ENCODE peak calls at places on chromosomes 12 and 14, in five cellular contexts. E, T, S, M and Y are unnamed samples.

GRCh38 chr14:63543826-63544320 is 696 bp upstream of the PPP2R5E start:
- DNase-seq in E (peak; percentile 9), M (no peak), T (no peak), S (no peak), Y (no peak)

GRCh38 chr12:77374687-77375086 is 309.3 kb upstream of the E2F7 start:
- DNase-seq in E (no peak), S (no peak), T (no peak), M (no peak), Y (no peak)

GRCh38 chr12:13097526-13097925 is 5.9 kb downstream of the GSG1 start:
- DNase-seq in M (no peak), T (no peak), E (peak; percentile 49), S (no peak), Y (peak; percentile 36)

GRCh38 chr12:99450231-99450630 is 197.3 kb upstream of the GARIN6 start:
- DNase-seq in S (no peak), M (no peak), E (no peak), T (no peak), Y (peak; percentile 5)

GRCh38 chr12:65695077-65695865 is 129.0 kb upstream of the HMGA2 start:
- DNase-seq in S (no peak), T (peak; percentile 98), M (no peak), E (peak; percentile 99), Y (peak; percentile 98)

GRCh38 chr12:89969098-89969497 is 260.5 kb upstream of the ATP2B1 start:
- DNase-seq in S (no peak), T (no peak), M (no peak), E (no peak), Y (no peak)

GRCh38 chr12:9925746-9926393 is 6.3 kb downstream of the CLEC2A start:
- DNase-seq in E (peak; percentile 68), S (no peak), T (peak; percentile 69), M (no peak), Y (peak; percentile 62)

GRCh38 chr14:81386379-81386778 is 13.7 kb downstream of the STON2 start:
- DNase-seq in M (no peak), S (no peak), T (no peak), E (no peak), Y (no peak)

GRCh38 chr14:35285168-35285990 is 6.8 kb upstream of the PSMA6 start:
- DNase-seq in S (no peak), T (no peak), M (no peak), E (peak; percentile 39), Y (peak; percentile 77)

GRCh38 chr14:26216797-26217196 is 381.0 kb downstream of the NOVA1 start:
- DNase-seq in E (no peak), M (no peak), S (no peak), T (no peak), Y (no peak)

GRCh38 chr12:117695956-117696355 is 272.8 kb downstream of the KSR2 start:
- DNase-seq in S (no peak), E (no peak), M (no peak), T (no peak), Y (no peak)

GRCh38 chr12:67515679-67516363 is 132.7 kb upstream of the DYRK2 start:
- DNase-seq in E (no peak), M (no peak), S (no peak), T (peak; percentile 21), Y (no peak)

GRCh38 chr12:25295361-25295760 is 44.6 kb upstream of the KRAS start:
- DNase-seq in S (no peak), E (no peak), T (no peak), M (no peak), Y (peak; percentile 11)

GRCh38 chr12:57772429-57773322 is at the start of gene EEF1AKMT3:
- DNase-seq in E (peak; percentile 54), S (peak; percentile 53), M (no peak), T (peak; percentile 36), Y (peak; percentile 47)

GRCh38 chr12:51692016-51692415 is 101.0 kb downstream of the SCN8A start:
- DNase-seq in M (no peak), E (no peak), S (no peak), T (no peak), Y (no peak)

GRCh38 chr12:92769124-92769901 is 66.5 kb downstream of the PLEKHG7 start:
- DNase-seq in E (peak; percentile 47), M (no peak), T (peak; percentile 78), S (no peak), Y (no peak)

GRCh38 chr12:51626115-51626514 is 35.1 kb downstream of the SCN8A start:
- DNase-seq in S (no peak), T (no peak), E (no peak), M (no peak), Y (no peak)

GRCh38 chr12:88952543-88952942 is 372.3 kb upstream of the KITLG start:
- DNase-seq in T (peak; percentile 58), S (no peak), E (peak; percentile 65), M (no peak), Y (peak; percentile 68)

GRCh38 chr12:101948365-101948764 is 71.0 kb downstream of the DRAM1 start:
- DNase-seq in T (no peak), S (no peak), E (no peak), M (no peak), Y (no peak)

GRCh38 chr12:102063066-102063465 is 1.3 kb upstream of the WASHC3 start:
- DNase-seq in M (no peak), S (no peak), E (peak; percentile 7), T (peak; percentile 12), Y (peak; percentile 19)

GRCh38 chr12:90253674-90254181 is 545.1 kb upstream of the ATP2B1 start:
- DNase-seq in T (peak; percentile 89), M (peak; percentile 83), E (peak; percentile 94), S (no peak), Y (peak; percentile 82)

DNA sequence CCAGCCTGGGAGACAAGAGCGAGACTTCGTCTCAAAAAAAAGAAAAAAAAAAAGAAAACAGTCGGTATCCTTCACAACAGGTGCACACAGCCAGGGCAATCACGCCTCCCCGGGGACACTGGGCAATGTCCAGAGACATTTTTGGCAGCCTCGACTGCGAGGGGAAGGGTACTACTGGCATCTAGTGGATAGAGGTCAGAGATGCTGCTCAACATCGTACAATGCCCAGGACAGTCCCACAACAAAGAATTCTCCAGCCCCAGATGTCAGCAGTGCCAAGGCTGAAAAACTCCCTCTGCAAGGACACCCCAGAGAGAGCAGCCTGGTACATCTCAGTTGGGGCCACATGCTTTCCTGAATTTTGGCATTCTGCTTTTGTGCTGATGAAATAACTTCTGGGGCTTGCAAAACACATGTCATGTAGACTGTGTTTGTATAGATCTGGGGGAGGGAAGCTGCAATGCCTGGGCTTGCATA is 21.5 kb downstream of the ALDH2 start:
- DNase-seq in S (no peak), T (peak; percentile 47), M (no peak), E (peak; percentile 57), Y (peak; percentile 52)
- TF ChIP-seq CTCF in S (no peak), T (peak; percentile 59), M (no peak), E (peak; percentile 35), Y (peak; percentile 31)

GRCh38 chr12:98002887-98003493 is 512.4 kb upstream of the TMPO start:
- DNase-seq in M (no peak), S (no peak), T (peak; percentile 41), E (peak; percentile 28), Y (peak; percentile 60)
- TF ChIP-seq CTCF in M (no peak), S (peak; percentile 42), T (peak; percentile 50), E (peak; percentile 23), Y (peak; percentile 56)

DNA sequence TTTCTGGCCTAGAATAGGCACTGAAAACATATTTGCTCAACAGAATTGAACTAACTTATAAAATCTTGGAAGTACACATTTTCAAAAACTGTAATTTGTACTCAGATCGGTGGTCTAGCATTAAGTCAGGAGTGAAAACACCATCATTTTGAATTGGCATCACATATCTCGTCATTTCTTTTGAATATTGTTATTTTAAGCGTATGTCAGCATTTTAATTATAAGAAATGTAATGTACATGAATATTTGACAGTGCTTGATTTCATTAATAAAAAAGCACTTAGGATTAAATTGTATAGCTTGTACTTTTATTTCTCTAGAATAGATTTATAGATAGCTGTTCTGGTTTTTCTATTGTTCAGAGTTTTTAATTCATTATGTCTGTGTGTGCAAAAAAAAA is 892.2 kb downstream of the BCL11B start:
- DNase-seq in T (no peak), M (no peak), E (no peak), S (no peak), Y (no peak)
- TF ChIP-seq CTCF in T (no peak), M (no peak), E (no peak), S (no peak), Y (no peak)

DNA sequence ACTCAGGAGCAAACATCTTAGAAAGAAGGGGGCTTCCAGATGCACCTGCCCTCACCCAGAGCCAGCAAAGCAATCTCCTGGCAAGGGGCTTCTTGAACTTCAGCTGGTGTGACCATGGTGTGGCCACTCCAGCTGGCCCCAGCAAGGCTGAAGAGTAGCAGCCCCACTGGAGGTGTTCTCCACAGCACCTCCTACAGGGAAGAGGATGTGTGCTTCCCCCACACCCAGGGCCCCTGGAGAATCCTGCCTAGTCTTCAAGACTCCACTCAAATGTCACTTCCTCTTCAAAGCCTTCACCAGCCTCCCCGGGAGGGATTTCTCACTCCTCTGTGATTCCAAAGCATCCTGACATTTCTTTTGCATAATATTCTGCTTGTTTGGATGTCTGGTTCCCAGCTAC is 8.5 kb downstream of the RAB15 start:
- DNase-seq in S (no peak), M (no peak), E (no peak), T (no peak), Y (no peak)
- TF ChIP-seq CTCF in S (no peak), M (no peak), E (no peak), T (peak; percentile 11), Y (no peak)

GRCh38 chr12:1592444-1593231 is 1.7 kb downstream of the FBXL14 start:
- DNase-seq in M (no peak), E (peak; percentile 75), S (no peak), T (peak; percentile 63), Y (peak; percentile 88)
- TF ChIP-seq CTCF in M (no peak), E (peak; percentile 4), S (no peak), T (peak; percentile 34), Y (peak; percentile 11)